ENCODE peak calls at places on chromosomes 4 and X, in four cellular contexts. K is activated CD4-positive, alpha-beta T cell treated with anti-CD3 and anti-CD28 coated beads, Interleukin-2, amount 10 ng/mL, durations not matched to agents 7 days and 5 days; O is HTR-8/SVneo; X is fibroblast of mammary gland. H is an unnamed sample.

GRCh38 chrX:123201720-123202119 is 17.6 kb downstream of the GRIA3 start:
- DNase-seq in K (no peak), O (no peak), X (peak), H (no peak)

GRCh38 chr4:111323916-111324315 is 701.0 kb upstream of the PITX2 start:
- DNase-seq in K (no peak), O (no peak), X (peak), H (no peak)

GRCh38 chrX:134688839-134689238 is 30.6 kb upstream of the PLAC1 start:
- DNase-seq in K (no peak), O (no peak), X (peak), H (no peak)

GRCh38 chr4:1378559-1379231 is 27.5 kb downstream of the NKX1-1 start:
- DNase-seq in K (no peak), O (no peak), X (no peak), H (no peak)

GRCh38 chrX:20472148-20472547 is 205.4 kb upstream of the RPS6KA3 start:
- DNase-seq in K (no peak), O (no peak), X (no peak), H (no peak)

GRCh38 chr4:159944477-159944876 is 841.6 kb downstream of the RAPGEF2 start:
- DNase-seq in K (no peak), O (no peak), X (no peak), H (no peak)

GRCh38 chr4:836781-837301 is 10.9 kb upstream of the CPLX1 start:
- DNase-seq in K (no peak), O (no peak), X (no peak), H (no peak)

GRCh38 chr4:170589597-170590191 is 499.9 kb upstream of the AADAT start:
- DNase-seq in K (no peak), O (peak), X (peak), H (peak)

GRCh38 chr4:38670939-38671593 is 7.1 kb downstream of the KLF3 start:
- DNase-seq in K (no peak), O (no peak), X (no peak), H (no peak)

GRCh38 chrX:78800694-78801093 is 53.2 kb downstream of the LPAR4 start:
- DNase-seq in K (no peak), O (no peak), X (no peak), H (no peak)

GRCh38 chr4:164410401-164410800 is 343.5 kb upstream of the SMIM31 start:
- DNase-seq in K (no peak), O (no peak), X (no peak), H (no peak)

GRCh38 chr4:165297626-165298025 is 29.8 kb upstream of the MSMO1 start:
- DNase-seq in K (no peak), O (no peak), X (no peak), H (no peak)

GRCh38 chrX:111270339-111270738 is at the start of gene CAPN6:
- DNase-seq in K (no peak), O (no peak), X (peak), H (no peak)

GRCh38 chr4:88880501-88881226 is 176.3 kb downstream of the FAM13A start:
- DNase-seq in K (no peak), O (no peak), X (no peak), H (no peak)

GRCh38 chr4:59956366-59956765 is 1243.8 kb upstream of the ADGRL3 start:
- DNase-seq in K (no peak), O (no peak), X (no peak), H (no peak)

GRCh38 chr4:184444953-184445309 is 29.4 kb downstream of the IRF2 start:
- DNase-seq in K (no peak), O (no peak), X (no peak), H (no peak)

GRCh38 chr4:8559011-8559410 is 21.2 kb upstream of the GPR78 start:
- DNase-seq in K (no peak), O (no peak), X (no peak), H (no peak)

GRCh38 chrX:19214248-19214787 is 92.0 kb upstream of the ADGRG2 start:
- DNase-seq in K (no peak), O (no peak), X (no peak), H (no peak)

GRCh38 chr4:185566972-185567749 is 31.9 kb upstream of the PDLIM3 start:
- DNase-seq in K (no peak), O (peak), X (peak), H (no peak)

GRCh38 chrX:108439961-108440696 is 491 bp downstream of the COL4A5 start:
- DNase-seq in K (no peak), O (no peak), X (peak), H (no peak)

GRCh38 chr4:7206856-7207567 is 14.7 kb downstream of the SORCS2 start:
- DNase-seq in K (no peak), O (peak), X (peak), H (no peak)

GRCh38 chr4:77636902-77637301 is 31.3 kb downstream of the CXCL13 start:
- DNase-seq in K (no peak), O (no peak), X (peak), H (no peak)

GRCh38 chr4:149605601-149606378 is 209.9 kb downstream of the IQCM start:
- DNase-seq in K (no peak), O (no peak), X (peak), H (no peak)

GRCh38 chrX:30085571-30085970 is 129.8 kb upstream of the MAGEB2 start:
- DNase-seq in K (no peak), O (no peak), X (no peak), H (no peak)

GRCh38 chr4:15665738-15666365 is 10.7 kb upstream of the FBXL5 start:
- DNase-seq in K (no peak), O (no peak), X (no peak), H (no peak)

GRCh38 chrX:22748093-22748999 is 251.4 kb upstream of the DDX53 start:
- DNase-seq in K (peak), O (peak), X (peak), H (no peak)

GRCh38 chrX:132732236-132732635 is 226.2 kb downstream of the HS6ST2 start:
- DNase-seq in K (no peak), O (no peak), X (no peak), H (no peak)

GRCh38 chr4:74230902-74231499 is 73.1 kb downstream of the MTHFD2L start:
- DNase-seq in K (no peak), O (no peak), X (peak), H (no peak)

GRCh38 chr4:85708468-85708867 is 233.5 kb downstream of the ARHGAP24 start:
- DNase-seq in K (no peak), O (no peak), X (no peak), H (no peak)

GRCh38 chr4:26753642-26754041 is 107.0 kb upstream of the STIM2 start:
- DNase-seq in K (no peak), O (no peak), X (peak), H (no peak)

GRCh38 chrX:101230636-101231035 is 11.1 kb downstream of the DRP2 start:
- DNase-seq in K (no peak), O (no peak), X (peak), H (no peak)

GRCh38 chr4:179164642-179165338 is 1722.6 kb upstream of the AGA start:
- DNase-seq in K (no peak), O (no peak), X (no peak), H (no peak)

GRCh38 chr4:144189121-144189520 is 48.6 kb upstream of the GYPA start:
- DNase-seq in K (no peak), O (no peak), X (no peak), H (no peak)

GRCh38 chr4:832108-832507 is 6.2 kb upstream of the CPLX1 start:
- DNase-seq in K (no peak), O (no peak), X (no peak), H (no peak)

GRCh38 chr4:78242071-78242470 is 184.9 kb downstream of the FRAS1 start:
- DNase-seq in K (no peak), O (no peak), X (peak), H (no peak)

GRCh38 chr4:168509786-168510185 is 12.9 kb downstream of the PALLD start:
- DNase-seq in K (peak), O (no peak), X (peak), H (no peak)

GRCh38 chrX:153032397-153033118 is 23.7 kb upstream of the PNMA3 start:
- DNase-seq in K (peak), O (peak), X (peak), H (no peak)